ENCODE peak calls at places on chromosomes 2 and 18, in nine cellular contexts. P, N, K, D, V, G, R, Y and X are unnamed samples. For H3K27me3 and H3K36me3, the result is how much of the 10 kb centered on the place peaks cover.

GRCh38 chr18:23837591-23837990 is 148.3 kb downstream of the LAMA3 start:
- DNase-seq in P (peak), N (peak), K (no peak), D (no peak), V (no peak), G (peak), R (no peak), Y (peak), X (no peak)

GRCh38 chr2:151408788-151409600 is 708 bp upstream of the RIF1 start:
- DNase-seq in P (no peak), N (no peak), K (no peak), D (no peak), V (no peak), G (no peak), R (no peak), Y (no peak), X (no peak)

GRCh38 chr2:152304845-152305244 is 30.1 kb upstream of the FMNL2 start:
- DNase-seq in P (no peak), N (no peak), K (no peak), D (no peak), V (no peak), G (peak), R (no peak), Y (peak), X (peak)

GRCh38 chr2:171894612-171894947 is 536 bp upstream of the SLC25A12 start:
- DNase-seq in P (no peak), N (no peak), K (no peak), D (no peak), V (no peak), G (peak), R (no peak), Y (no peak), X (no peak)

GRCh38 chr18:56315363-56315762 is 323.0 kb downstream of the TXNL1 start:
- DNase-seq in P (peak), N (no peak), K (no peak), D (no peak), V (no peak), G (peak), R (no peak), Y (no peak), X (peak)

GRCh38 chr2:233349005-233349998 is 5.0 kb upstream of the DGKD start:
- DNase-seq in P (peak), N (no peak), K (no peak), D (no peak), V (no peak), G (no peak), R (peak), Y (peak), X (no peak)

GRCh38 chr2:218010838-218011616 is 8.2 kb upstream of the TNS1 start:
- DNase-seq in P (no peak), N (peak), K (no peak), D (no peak), V (no peak), G (no peak), R (no peak), Y (no peak), X (no peak)

GRCh38 chr2:24169031-24169430 is 5.8 kb upstream of the FAM228A start:
- DNase-seq in P (no peak), N (no peak), K (no peak), D (no peak), V (no peak), G (no peak), R (no peak), Y (no peak), X (no peak)

GRCh38 chr2:157748371-157749132 is 119.9 kb upstream of the ACVR1C start:
- DNase-seq in P (no peak), N (no peak), K (no peak), D (no peak), V (no peak), G (peak), R (no peak), Y (no peak), X (no peak)

GRCh38 chr2:69166812-69167468 is 154.0 kb downstream of the ANTXR1 start:
- DNase-seq in P (no peak), N (no peak), K (no peak), D (no peak), V (no peak), G (no peak), R (no peak), Y (no peak), X (no peak)

GRCh38 chr2:196915512-196916189 is 10.9 kb downstream of the PGAP1 start:
- DNase-seq in P (no peak), N (no peak), K (no peak), D (no peak), V (no peak), G (no peak), R (no peak), Y (no peak), X (no peak)

GRCh38 chr2:181264016-181264415 is 193.2 kb upstream of the ITGA4 start:
- DNase-seq in P (no peak), N (no peak), K (no peak), D (no peak), V (no peak), G (no peak), R (no peak), Y (no peak), X (no peak)

GRCh38 chr2:190859347-190860297 is 21.0 kb upstream of the GLS start:
- DNase-seq in P (peak), N (no peak), K (no peak), D (no peak), V (no peak), G (peak), R (no peak), Y (no peak), X (no peak)

DNA sequence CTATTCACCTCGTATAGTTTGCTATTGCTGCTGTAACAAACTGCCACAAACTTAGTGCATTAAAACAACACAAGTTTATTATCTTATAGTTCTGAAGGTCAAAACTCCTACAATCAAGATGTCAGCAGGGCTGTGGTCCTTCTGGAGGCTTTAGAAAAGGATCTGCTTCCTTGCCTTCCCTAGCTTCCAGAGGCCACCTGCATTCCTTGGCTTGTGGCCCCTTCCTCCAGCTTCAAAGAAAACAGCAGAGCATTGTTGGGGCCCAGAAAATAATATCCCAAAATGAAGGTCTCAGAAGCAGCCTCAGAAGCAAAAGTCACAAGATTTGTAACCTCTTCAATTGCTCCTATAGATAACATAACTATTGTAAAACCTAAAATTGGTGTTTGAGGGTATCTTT is 100.6 kb downstream of the HNRNPLL start:
- DNase-seq in P (no peak), N (no peak), K (no peak), D (no peak), V (no peak), G (no peak), R (no peak), Y (no peak), X (no peak)
- H3K27me3 ChIP-seq in P (under half), N (under half), K (under half), D (under half), V (under half), G (under half), R (under half), Y (under half), X (under half)

DNA sequence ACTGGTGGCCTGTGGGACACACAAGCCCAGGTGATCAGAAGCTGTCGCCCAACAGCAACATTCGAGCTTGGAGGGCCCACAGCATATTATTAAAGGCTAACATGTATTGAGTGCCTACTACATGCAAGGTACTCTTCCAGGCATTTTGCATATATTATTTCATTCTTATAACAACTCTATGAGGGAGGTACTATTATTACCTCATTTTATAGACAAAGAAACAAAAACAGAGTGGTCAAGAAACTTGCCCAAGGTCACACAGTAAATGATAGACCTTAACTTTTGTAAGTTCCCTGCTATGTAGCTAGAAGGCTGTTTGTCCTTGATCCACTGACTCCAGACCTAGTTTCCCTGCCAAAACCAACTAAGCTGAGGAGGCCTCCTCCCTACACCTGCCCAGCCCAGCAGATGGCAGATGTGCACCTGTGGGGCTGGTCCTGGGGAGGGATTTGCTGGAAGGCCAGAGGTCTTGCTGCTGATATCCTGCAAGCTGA is 35.7 kb downstream of the KANSL3 start:
- DNase-seq in P (no peak), N (no peak), K (no peak), D (no peak), V (no peak), G (no peak), R (no peak), Y (no peak), X (no peak)
- H3K36me3 ChIP-seq in P (under half), N (half or more), K (half or more), D (half or more), V (half or more), G (half or more), R (half or more), Y (under half), X (under half)

GRCh38 chr2:15609341-15610042 is 17.8 kb downstream of the DDX1 start:
- DNase-seq in P (no peak), N (no peak), K (no peak), D (no peak), V (no peak), G (no peak), R (no peak), Y (no peak), X (no peak)
- H3K4me3 ChIP-seq in P (no peak), N (no peak), K (no peak), D (no peak), V (no peak), G (no peak), R (no peak), Y (no peak), X (no peak)

GRCh38 chr18:22175326-22175725 is 5.9 kb downstream of the GATA6 start:
- DNase-seq in P (peak), N (no peak), K (no peak), D (no peak), V (no peak), G (no peak), R (no peak), Y (no peak), X (no peak)
- H3K27me3 ChIP-seq in P (under half), N (half or more), K (under half), D (under half), V (under half), G (under half), R (under half), Y (under half), X (under half)

DNA sequence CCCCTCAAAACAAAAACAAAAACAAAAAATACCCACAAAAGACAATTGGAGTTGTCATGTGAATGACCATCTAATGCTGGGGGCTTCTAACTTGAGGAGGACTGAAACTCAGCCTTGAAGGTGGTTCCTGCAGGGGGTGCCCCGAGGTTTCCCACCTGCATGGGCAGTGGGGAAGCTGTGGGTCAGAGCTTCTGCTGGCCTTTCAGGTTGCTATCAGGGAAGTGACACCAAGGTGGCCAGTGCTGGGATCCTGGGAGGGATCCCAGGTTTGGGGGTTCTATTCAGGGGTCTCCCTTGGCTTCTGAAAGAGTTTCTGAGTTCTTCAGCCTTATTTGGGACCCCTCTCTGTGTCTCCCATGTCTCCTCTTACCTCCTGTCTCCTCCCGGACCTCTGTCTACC is 62.8 kb downstream of the LDLRAD4 start:
- DNase-seq in P (no peak), N (no peak), K (no peak), D (no peak), V (no peak), G (no peak), R (peak), Y (no peak), X (no peak)
- H3K36me3 ChIP-seq in P (under half), N (under half), K (under half), D (under half), V (under half), G (under half), R (under half), Y (under half), X (under half)

DNA sequence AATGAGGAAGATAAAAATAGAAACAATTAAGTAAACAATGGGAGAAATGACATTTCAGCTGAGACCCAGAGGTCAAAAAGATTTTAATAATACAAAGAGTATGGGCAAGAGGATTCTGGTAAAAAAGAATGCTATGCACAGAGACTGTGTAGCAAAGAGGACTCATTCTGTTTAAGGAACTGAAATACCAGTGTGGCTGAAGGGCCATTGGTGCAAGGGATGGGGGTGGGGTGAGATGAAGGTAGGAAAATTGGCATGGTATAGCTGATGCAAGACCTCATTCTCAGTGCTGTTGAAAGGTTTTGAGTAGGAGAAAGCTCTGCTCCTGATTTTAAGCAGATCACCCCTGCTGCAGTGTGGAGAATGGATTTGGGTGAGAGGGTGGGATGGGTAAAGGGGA is 10.8 kb downstream of the GALNT1 start:
- DNase-seq in P (no peak), N (no peak), K (no peak), D (no peak), V (no peak), G (no peak), R (no peak), Y (no peak), X (no peak)
- H3K4me3 ChIP-seq in P (no peak), N (no peak), K (no peak), D (no peak), V (no peak), G (no peak), R (no peak), Y (no peak), X (no peak)